ENCODE peak calls at places on chromosomes 7 and 10, in six cellular contexts. One of them, this sample, is unnamed. For H3K4me1, the result is how much of the 10 kb centered on the place peaks cover.

GRCh38 chr7:121669144-121669543 is 203.8 kb upstream of the PTPRZ1 start:
- DNase-seq in prostate gland: no peak
- DNase-seq in right lobe of liver: no peak
- DNase-seq in tibial nerve: no peak
- DNase-seq in K562: no peak
- DNase-seq in ovary: no peak
- DNase-seq in this sample: no peak

GRCh38 chr7:27160546-27161213 is 4.2 kb upstream of the HOXA7 start:
- DNase-seq in prostate gland: peak
- DNase-seq in right lobe of liver: peak
- DNase-seq in tibial nerve: peak
- DNase-seq in K562: peak
- DNase-seq in ovary: peak
- DNase-seq in this sample: peak

GRCh38 chr10:17022898-17023297 is 106.7 kb downstream of the CUBN start:
- DNase-seq in prostate gland: no peak
- DNase-seq in right lobe of liver: no peak
- DNase-seq in tibial nerve: no peak
- DNase-seq in K562: no peak
- DNase-seq in ovary: no peak
- DNase-seq in this sample: no peak

GRCh38 chr10:1706711-1707110 is 30.6 kb downstream of the ADARB2 start:
- DNase-seq in prostate gland: no peak
- DNase-seq in right lobe of liver: no peak
- DNase-seq in tibial nerve: no peak
- DNase-seq in K562: no peak
- DNase-seq in ovary: no peak
- DNase-seq in this sample: no peak

GRCh38 chr10:43865275-43866135 is 216.8 kb upstream of the ZNF32 start:
- DNase-seq in prostate gland: no peak
- DNase-seq in right lobe of liver: no peak
- DNase-seq in tibial nerve: no peak
- DNase-seq in K562: no peak
- DNase-seq in ovary: no peak
- DNase-seq in this sample: no peak

GRCh38 chr10:101397140-101397539 is 43.2 kb downstream of the BTRC start:
- DNase-seq in prostate gland: no peak
- DNase-seq in right lobe of liver: no peak
- DNase-seq in tibial nerve: no peak
- DNase-seq in K562: peak
- DNase-seq in ovary: peak
- DNase-seq in this sample: no peak

GRCh38 chr7:157520249-157520648 is 183.4 kb downstream of the DNAJB6 start:
- DNase-seq in prostate gland: no peak
- DNase-seq in right lobe of liver: peak
- DNase-seq in tibial nerve: no peak
- DNase-seq in K562: no peak
- DNase-seq in ovary: peak
- DNase-seq in this sample: no peak

GRCh38 chr10:43137701-43137970 is 609 bp upstream of the CSGALNACT2 start:
- DNase-seq in prostate gland: no peak
- DNase-seq in right lobe of liver: no peak
- DNase-seq in tibial nerve: no peak
- DNase-seq in K562: peak
- DNase-seq in ovary: peak
- DNase-seq in this sample: no peak

GRCh38 chr10:79241990-79242619 is 105.2 kb upstream of the PPIF start:
- DNase-seq in prostate gland: peak
- DNase-seq in right lobe of liver: peak
- DNase-seq in tibial nerve: no peak
- DNase-seq in K562: peak
- DNase-seq in ovary: peak
- DNase-seq in this sample: no peak

GRCh38 chr10:75111367-75111905 is at the start of gene SAMD8:
- DNase-seq in prostate gland: peak
- DNase-seq in right lobe of liver: peak
- DNase-seq in tibial nerve: peak
- DNase-seq in K562: peak
- DNase-seq in ovary: peak
- DNase-seq in this sample: peak

GRCh38 chr7:123070702-123071286 is 75.3 kb upstream of the TAS2R16 start:
- DNase-seq in prostate gland: no peak
- DNase-seq in right lobe of liver: no peak
- DNase-seq in tibial nerve: no peak
- DNase-seq in K562: no peak
- DNase-seq in ovary: no peak
- DNase-seq in this sample: no peak

GRCh38 chr7:146443102-146443501 is 326.5 kb downstream of the CNTNAP2 start:
- DNase-seq in prostate gland: no peak
- DNase-seq in right lobe of liver: no peak
- DNase-seq in tibial nerve: no peak
- DNase-seq in K562: no peak
- DNase-seq in ovary: no peak
- DNase-seq in this sample: no peak

GRCh38 chr7:31517103-31517502 is 3.2 kb downstream of the ITPRID1 start:
- DNase-seq in prostate gland: no peak
- DNase-seq in right lobe of liver: no peak
- DNase-seq in tibial nerve: no peak
- DNase-seq in K562: no peak
- DNase-seq in ovary: no peak
- DNase-seq in this sample: no peak

GRCh38 chr7:100686201-100686821 is 7.7 kb downstream of the GIGYF1 start:
- DNase-seq in prostate gland: no peak
- DNase-seq in right lobe of liver: no peak
- DNase-seq in tibial nerve: no peak
- DNase-seq in K562: peak
- DNase-seq in ovary: no peak
- DNase-seq in this sample: no peak

GRCh38 chr7:110759069-110759468 is 331.9 kb upstream of the LRRN3 start:
- DNase-seq in prostate gland: peak
- DNase-seq in right lobe of liver: no peak
- DNase-seq in tibial nerve: no peak
- DNase-seq in K562: no peak
- DNase-seq in ovary: no peak
- DNase-seq in this sample: no peak

GRCh38 chr10:3237530-3237929 is 64.9 kb upstream of the PITRM1 start:
- DNase-seq in prostate gland: no peak
- DNase-seq in right lobe of liver: no peak
- DNase-seq in tibial nerve: no peak
- DNase-seq in K562: no peak
- DNase-seq in ovary: no peak
- DNase-seq in this sample: no peak

GRCh38 chr10:63698815-63699205 is 177.6 kb downstream of the REEP3 start:
- DNase-seq in prostate gland: no peak
- DNase-seq in right lobe of liver: no peak
- DNase-seq in tibial nerve: no peak
- DNase-seq in K562: no peak
- DNase-seq in ovary: no peak
- DNase-seq in this sample: no peak

GRCh38 chr7:112212516-112213036 is 6.1 kb downstream of the ZNF277 start:
- DNase-seq in prostate gland: no peak
- DNase-seq in right lobe of liver: no peak
- DNase-seq in tibial nerve: no peak
- DNase-seq in K562: no peak
- DNase-seq in ovary: no peak
- DNase-seq in this sample: no peak

GRCh38 chr10:78969719-78970118 is 99.0 kb upstream of the ZMIZ1 start:
- DNase-seq in prostate gland: no peak
- DNase-seq in right lobe of liver: no peak
- DNase-seq in tibial nerve: no peak
- DNase-seq in K562: no peak
- DNase-seq in ovary: no peak
- DNase-seq in this sample: no peak

GRCh38 chr10:12726971-12727831 is 274.3 kb downstream of the CCDC3 start:
- DNase-seq in prostate gland: no peak
- DNase-seq in right lobe of liver: no peak
- DNase-seq in tibial nerve: no peak
- DNase-seq in K562: no peak
- DNase-seq in ovary: no peak
- DNase-seq in this sample: no peak

GRCh38 chr10:7550038-7550437 is 116.7 kb downstream of the ITIH5 start:
- DNase-seq in prostate gland: no peak
- DNase-seq in right lobe of liver: no peak
- DNase-seq in tibial nerve: no peak
- DNase-seq in K562: no peak
- DNase-seq in ovary: no peak
- DNase-seq in this sample: no peak

GRCh38 chr7:37284805-37285211 is 163.9 kb downstream of the ELMO1 start:
- DNase-seq in prostate gland: no peak
- DNase-seq in right lobe of liver: peak
- DNase-seq in tibial nerve: peak
- DNase-seq in K562: peak
- DNase-seq in ovary: peak
- DNase-seq in this sample: no peak

GRCh38 chr7:7351832-7352231 is 169.5 kb downstream of the C1GALT1 start:
- DNase-seq in prostate gland: no peak
- DNase-seq in right lobe of liver: no peak
- DNase-seq in tibial nerve: no peak
- DNase-seq in K562: no peak
- DNase-seq in ovary: no peak
- DNase-seq in this sample: no peak

GRCh38 chr10:73871915-73872710 is 2.2 kb downstream of the CAMK2G start:
- DNase-seq in prostate gland: no peak
- DNase-seq in right lobe of liver: no peak
- DNase-seq in tibial nerve: no peak
- DNase-seq in K562: no peak
- DNase-seq in ovary: no peak
- DNase-seq in this sample: no peak

GRCh38 chr7:54811016-54811924 is 52.3 kb upstream of the SEC61G start:
- DNase-seq in prostate gland: no peak
- DNase-seq in right lobe of liver: no peak
- DNase-seq in tibial nerve: no peak
- DNase-seq in K562: no peak
- DNase-seq in ovary: no peak
- DNase-seq in this sample: no peak

GRCh38 chr10:37582237-37582636 is 275.2 kb downstream of the ZNF248 start:
- DNase-seq in prostate gland: no peak
- DNase-seq in right lobe of liver: no peak
- DNase-seq in tibial nerve: no peak
- DNase-seq in K562: no peak
- DNase-seq in ovary: no peak
- DNase-seq in this sample: no peak

GRCh38 chr10:112953760-112954159 is 3.7 kb downstream of the TCF7L2 start:
- DNase-seq in prostate gland: no peak
- DNase-seq in right lobe of liver: no peak
- DNase-seq in tibial nerve: no peak
- DNase-seq in K562: no peak
- DNase-seq in ovary: no peak
- DNase-seq in this sample: no peak

GRCh38 chr10:5762531-5762930 is 50.7 kb downstream of the GDI2 start:
- DNase-seq in prostate gland: no peak
- DNase-seq in right lobe of liver: no peak
- DNase-seq in tibial nerve: no peak
- DNase-seq in K562: no peak
- DNase-seq in ovary: no peak
- DNase-seq in this sample: no peak

GRCh38 chr10:69807122-69807521 is 5.4 kb downstream of the COL13A1 start:
- DNase-seq in prostate gland: no peak
- DNase-seq in right lobe of liver: no peak
- DNase-seq in tibial nerve: no peak
- DNase-seq in K562: no peak
- DNase-seq in ovary: no peak
- DNase-seq in this sample: no peak

GRCh38 chr10:58577394-58577793 is 64.7 kb downstream of the BICC1 start:
- DNase-seq in prostate gland: no peak
- DNase-seq in right lobe of liver: no peak
- DNase-seq in tibial nerve: no peak
- DNase-seq in K562: no peak
- DNase-seq in ovary: no peak
- DNase-seq in this sample: no peak
- H3K4me1 ChIP-seq in prostate gland: under half
- H3K4me1 ChIP-seq in right lobe of liver: under half
- H3K4me1 ChIP-seq in tibial nerve: under half
- H3K4me1 ChIP-seq in K562: under half
- H3K4me1 ChIP-seq in ovary: under half
- H3K4me1 ChIP-seq in this sample: under half

GRCh38 chr7:74006032-74006431 is 21.9 kb upstream of the ELN start:
- DNase-seq in prostate gland: no peak
- DNase-seq in right lobe of liver: no peak
- DNase-seq in tibial nerve: no peak
- DNase-seq in K562: no peak
- DNase-seq in ovary: no peak
- DNase-seq in this sample: no peak
- H3K27ac ChIP-seq in prostate gland: no peak
- H3K27ac ChIP-seq in right lobe of liver: no peak
- H3K27ac ChIP-seq in tibial nerve: no peak
- H3K27ac ChIP-seq in K562: no peak
- H3K27ac ChIP-seq in ovary: no peak
- H3K27ac ChIP-seq in this sample: no peak

GRCh38 chr7:76281706-76282343 is 20.6 kb upstream of the HSPB1 start:
- DNase-seq in prostate gland: no peak
- DNase-seq in right lobe of liver: no peak
- DNase-seq in tibial nerve: no peak
- DNase-seq in K562: no peak
- DNase-seq in ovary: no peak
- DNase-seq in this sample: no peak

GRCh38 chr7:76283254-76284159 is 19.0 kb upstream of the HSPB1 start:
- DNase-seq in prostate gland: no peak
- DNase-seq in right lobe of liver: no peak
- DNase-seq in tibial nerve: no peak
- DNase-seq in K562: no peak
- DNase-seq in ovary: no peak
- DNase-seq in this sample: no peak

GRCh38 chr7:76281006-76281705 is 21.3 kb upstream of the HSPB1 start:
- DNase-seq in prostate gland: no peak
- DNase-seq in right lobe of liver: no peak
- DNase-seq in tibial nerve: no peak
- DNase-seq in K562: peak
- DNase-seq in ovary: peak
- DNase-seq in this sample: no peak

GRCh38 chr7:76280408-76280807 is 22.1 kb upstream of the HSPB1 start:
- DNase-seq in prostate gland: no peak
- DNase-seq in right lobe of liver: no peak
- DNase-seq in tibial nerve: no peak
- DNase-seq in K562: no peak
- DNase-seq in ovary: no peak
- DNase-seq in this sample: no peak

GRCh38 chr7:76282344-76283253 is 19.9 kb upstream of the HSPB1 start:
- DNase-seq in prostate gland: no peak
- DNase-seq in right lobe of liver: no peak
- DNase-seq in tibial nerve: no peak
- DNase-seq in K562: peak
- DNase-seq in ovary: peak
- DNase-seq in this sample: no peak
- TF ChIP-seq POLR2A in prostate gland: peak
- TF ChIP-seq POLR2A in right lobe of liver: no peak
- TF ChIP-seq POLR2A in tibial nerve: no peak
- TF ChIP-seq POLR2A in K562: no peak
- TF ChIP-seq POLR2A in ovary: no peak
- TF ChIP-seq POLR2A in this sample: no peak

DNA sequence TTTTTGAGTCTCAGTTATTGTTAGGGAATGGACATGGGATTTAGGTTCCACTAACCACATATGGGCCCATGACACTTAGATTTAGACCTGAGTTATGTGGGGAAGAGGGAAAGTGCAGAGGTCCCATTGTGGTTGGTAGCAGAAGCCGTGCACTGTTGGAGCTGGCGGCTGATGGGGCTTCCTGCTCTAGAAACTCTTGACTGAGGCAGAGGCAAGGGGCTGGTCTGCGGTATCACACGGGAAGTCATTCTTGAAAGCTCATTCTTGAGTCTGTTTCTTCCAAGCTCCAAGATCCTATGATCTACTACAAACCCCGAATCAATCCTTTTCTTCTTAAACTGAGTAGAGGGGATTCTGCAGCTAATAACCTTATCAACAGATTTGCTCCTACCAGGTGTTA is 56.9 kb downstream of the AOC1 start:
- DNase-seq in prostate gland: no peak
- DNase-seq in right lobe of liver: no peak
- DNase-seq in tibial nerve: no peak
- DNase-seq in K562: no peak
- DNase-seq in ovary: no peak
- DNase-seq in this sample: no peak
- H3K4me1 ChIP-seq in prostate gland: under half
- H3K4me1 ChIP-seq in right lobe of liver: under half
- H3K4me1 ChIP-seq in tibial nerve: under half
- H3K4me1 ChIP-seq in K562: under half
- H3K4me1 ChIP-seq in ovary: under half
- H3K4me1 ChIP-seq in this sample: under half